ENCODE peak calls at places on chromosomes 13 and 19, in nine cellular contexts. G, I, L, M, H, B, N, P and D are unnamed samples.
A peak's percentile ranks its signal among the peaks of the same experiment; 100 is the strongest.

GRCh38 chr13:112142401-112142930 is 75.5 kb downstream of the SOX1 start:
- DNase-seq in G (no peak), I (no peak), L (no peak), M (no peak), H (no peak), B (no peak), N (peak; percentile 19), P (no peak), D (no peak)

GRCh38 chr13:79898202-79898826 is 417.4 kb downstream of the NDFIP2 start:
- DNase-seq in G (no peak), I (no peak), L (no peak), M (no peak), H (no peak), B (no peak), N (no peak), P (no peak), D (no peak)

GRCh38 chr19:4374451-4375163 is 25.7 kb downstream of the SH3GL1 start:
- DNase-seq in G (no peak), I (peak; percentile 95), L (peak; percentile 44), M (peak; percentile 96), H (no peak), B (no peak), N (peak; percentile 73), P (no peak), D (peak; percentile 58)

GRCh38 chr13:41411060-41411459 is 46.3 kb upstream of the RGCC start:
- DNase-seq in G (no peak), I (no peak), L (no peak), M (no peak), H (no peak), B (no peak), N (no peak), P (no peak), D (no peak)

GRCh38 chr13:81639984-81640582 is 1299.2 kb upstream of the SPRY2 start:
- DNase-seq in G (no peak), I (no peak), L (no peak), M (no peak), H (no peak), B (peak; percentile 7), N (no peak), P (peak; percentile 1), D (no peak)

GRCh38 chr13:36418022-36418805 is 14.1 kb upstream of the CCNA1 start:
- DNase-seq in G (no peak), I (peak; percentile 77), L (no peak), M (no peak), H (no peak), B (no peak), N (no peak), P (no peak), D (no peak)

GRCh38 chr19:48819366-48819816 is 8.6 kb upstream of the BCAT2 start:
- DNase-seq in G (peak; percentile 41), I (peak; percentile 98), L (peak; percentile 80), M (peak; percentile 97), H (no peak), B (no peak), N (peak; percentile 97), P (no peak), D (no peak)

GRCh38 chr19:2810141-2811091 is 9.3 kb upstream of the ZNF554 start:
- DNase-seq in G (no peak), I (no peak), L (no peak), M (no peak), H (no peak), B (no peak), N (no peak), P (no peak), D (no peak)

GRCh38 chr13:24654741-24655140 is 25.5 kb upstream of the ATP12A start:
- DNase-seq in G (no peak), I (peak; percentile 35), L (peak; percentile 24), M (no peak), H (no peak), B (no peak), N (no peak), P (no peak), D (no peak)

GRCh38 chr19:8368136-8368535 is 4.2 kb downstream of the ANGPTL4 start:
- DNase-seq in G (no peak), I (no peak), L (no peak), M (no peak), H (no peak), B (no peak), N (no peak), P (no peak), D (no peak)

GRCh38 chr19:8366961-8367326 is 3.0 kb downstream of the ANGPTL4 start:
- DNase-seq in G (no peak), I (peak; percentile 83), L (no peak), M (no peak), H (no peak), B (no peak), N (no peak), P (no peak), D (no peak)

GRCh38 chr19:8370176-8371010 is 6.4 kb downstream of the ANGPTL4 start:
- DNase-seq in G (no peak), I (no peak), L (no peak), M (no peak), H (no peak), B (no peak), N (no peak), P (no peak), D (no peak)

GRCh38 chr19:8366121-8366581 is 2.2 kb downstream of the ANGPTL4 start:
- DNase-seq in G (no peak), I (no peak), L (no peak), M (no peak), H (no peak), B (no peak), N (no peak), P (no peak), D (no peak)

DNA sequence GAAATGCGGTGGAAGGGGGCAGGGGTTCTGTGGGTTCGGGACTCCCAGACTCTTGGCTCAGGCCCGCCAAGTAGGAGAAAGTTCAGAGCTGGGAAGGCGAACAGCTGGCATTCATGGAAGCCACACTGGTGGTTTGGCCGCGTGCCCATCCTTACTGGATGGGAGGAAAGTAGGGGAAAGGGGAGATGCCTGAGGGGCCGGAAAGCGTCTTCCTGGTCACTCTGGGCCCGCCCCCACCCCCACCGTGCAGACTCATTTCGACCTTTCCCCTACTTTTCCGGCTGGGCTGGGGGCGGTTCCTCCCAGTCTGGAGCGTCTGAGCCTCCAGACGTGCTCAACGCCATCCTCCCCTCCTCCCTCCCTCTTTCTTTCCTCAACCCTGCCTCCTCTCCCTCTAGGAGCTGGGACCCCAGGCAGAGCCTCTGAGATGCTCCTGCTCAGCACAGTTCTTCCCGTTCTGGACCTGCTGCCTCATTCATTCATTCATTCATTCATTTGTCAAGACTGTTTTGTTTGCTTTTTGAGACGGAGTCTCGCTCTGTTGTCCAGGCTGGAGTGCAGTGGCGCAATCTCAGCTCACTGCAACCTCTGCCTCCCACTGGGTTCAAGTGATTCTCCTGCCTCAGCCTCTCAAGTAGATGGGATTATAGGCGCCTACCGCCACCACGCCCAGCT is 3.5 kb downstream of the ANGPTL4 start:
- DNase-seq in G (no peak), I (peak; percentile 98), L (peak; percentile 92), M (peak; percentile 81), H (peak; percentile 60), B (peak; percentile 67), N (peak; percentile 96), P (no peak), D (peak; percentile 91)
- TF ChIP-seq CTCF in G (no peak), I (no peak), L (no peak), M (no peak), H (no peak), B (no peak), N (no peak), P (no peak), D (no peak)

DNA sequence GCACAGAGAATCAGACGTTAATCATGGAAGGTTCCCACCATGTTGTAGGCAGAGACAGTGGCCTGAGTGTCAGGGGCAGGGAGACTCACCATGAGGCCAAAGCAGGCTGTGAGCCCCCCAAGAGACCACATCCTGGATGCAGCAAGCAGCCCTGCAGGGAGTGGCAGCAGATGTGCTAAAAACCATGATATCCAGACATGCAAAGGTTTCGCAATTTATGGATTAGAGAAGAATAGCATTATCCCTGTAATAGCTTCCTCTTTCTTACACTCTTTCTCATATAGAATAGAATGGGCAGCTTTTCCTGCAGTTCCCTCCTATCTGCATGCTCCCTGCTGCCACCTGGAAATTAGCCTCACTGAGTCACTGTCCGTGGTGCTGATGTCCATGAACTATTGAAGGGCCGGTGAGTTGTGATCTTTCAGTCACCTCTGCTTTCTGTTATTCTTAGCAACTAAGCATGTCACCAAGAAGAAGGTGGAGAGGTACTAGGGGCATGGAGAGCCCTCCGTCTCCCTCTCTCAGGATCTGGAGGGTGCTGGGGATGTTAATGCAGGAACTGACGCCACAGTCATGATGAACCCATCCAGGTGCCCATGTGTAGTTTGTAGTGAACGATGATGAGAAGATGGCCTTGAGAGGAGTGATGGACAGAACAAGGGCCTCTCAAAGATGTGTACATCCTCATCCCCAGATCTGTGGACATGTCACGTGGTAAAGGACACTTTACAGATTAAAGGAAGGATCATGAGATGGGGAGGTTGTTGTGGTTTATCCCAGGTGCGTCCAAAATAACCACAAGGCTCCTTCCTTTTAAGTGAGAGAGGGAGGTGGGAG is 9.9 kb downstream of the CEACAM4 start:
- DNase-seq in G (no peak), I (no peak), L (no peak), M (no peak), H (peak; percentile 0), B (peak; percentile 36), N (no peak), P (peak; percentile 7), D (no peak)
- TF ChIP-seq CTCF in G (peak; percentile 15), I (no peak), L (peak; percentile 9), M (no peak), H (no peak), B (no peak), N (no peak), P (no peak), D (no peak)

DNA sequence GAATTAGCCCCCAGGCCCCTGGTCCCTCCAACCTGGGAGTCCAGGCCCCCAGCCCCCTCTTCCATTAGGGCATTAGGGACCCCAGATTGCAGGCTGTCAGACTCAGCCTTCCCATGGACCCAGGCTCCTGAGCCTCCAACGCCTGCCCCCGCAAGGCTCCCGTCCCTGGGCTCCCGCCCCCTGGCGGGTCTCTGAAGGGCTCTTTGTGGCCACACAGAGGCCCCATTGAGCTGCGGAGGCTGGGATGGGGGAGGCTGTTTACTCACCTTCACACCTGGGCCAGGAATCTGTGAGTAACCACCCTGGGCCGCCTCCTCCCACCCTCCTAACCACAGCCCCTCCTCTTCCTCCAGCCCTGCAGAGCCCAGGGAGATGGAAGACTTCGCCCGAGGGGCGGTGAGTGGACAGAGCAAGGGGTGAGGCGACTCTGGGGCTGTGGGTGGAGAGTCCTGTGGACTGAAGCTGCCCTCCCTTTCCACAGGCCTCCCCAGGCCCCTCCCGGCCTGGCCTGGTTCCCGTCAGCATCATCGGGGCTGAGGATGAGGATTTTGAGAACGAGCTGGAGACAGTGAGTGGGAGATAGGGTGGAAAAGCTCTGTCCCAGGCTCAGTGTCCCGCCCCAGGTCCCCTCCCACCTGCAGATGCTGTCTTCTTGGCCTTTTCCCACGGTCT is 4.9 kb downstream of the ARHGEF1 start:
- DNase-seq in G (no peak), I (no peak), L (no peak), M (no peak), H (no peak), B (peak; percentile 35), N (peak; percentile 76), P (peak; percentile 89), D (peak; percentile 86)
- TF ChIP-seq CTCF in G (peak; percentile 14), I (no peak), L (no peak), M (no peak), H (no peak), B (no peak), N (no peak), P (peak; percentile 81), D (peak; percentile 76)

DNA sequence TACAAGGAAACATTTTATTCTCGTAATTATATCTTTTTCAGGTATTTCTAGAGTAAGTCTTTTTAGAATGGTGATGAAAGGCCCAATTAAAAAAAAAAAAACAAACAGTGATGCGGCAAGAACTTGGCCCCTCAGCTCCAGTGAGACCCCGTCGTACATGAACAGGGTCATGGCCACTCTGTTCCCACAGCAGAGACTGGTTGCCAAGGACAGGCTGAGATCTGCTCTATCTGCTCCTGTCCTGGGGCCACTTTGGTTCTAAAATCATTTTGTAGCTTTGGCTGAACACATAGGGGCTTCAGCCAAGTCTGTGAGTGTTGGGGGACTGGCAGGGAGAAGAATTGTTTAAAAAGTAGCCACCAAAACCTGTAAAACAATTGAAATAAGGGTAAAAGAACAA is 286.9 kb downstream of the RFC3 start:
- DNase-seq in G (no peak), I (no peak), L (no peak), M (no peak), H (no peak), B (no peak), N (no peak), P (no peak), D (no peak)
- TF ChIP-seq CTCF in G (no peak), I (no peak), L (no peak), M (no peak), H (no peak), B (no peak), N (no peak), P (no peak), D (no peak)